ENCODE peak calls at places on chromosomes 13 and 19, in ten cellular contexts. F is RWPE1; I is pancreas; P is breast epithelium; C is CD8-positive, alpha-beta T cell; J is hepatocyte; R is lower lobe of right lung; Q is omental fat pad; H is IMR-90; M is fibroblast of the aortic adventitia. T is an unnamed sample.

GRCh38 chr13:76903544-76904162 is 17.4 kb upstream of the KCTD12 start:
- DNase-seq in F (peak), I (no peak), P (no peak), C (peak), J (peak), R (peak), Q (no peak), H (peak), M (peak), T (no peak)

GRCh38 chr19:18128805-18129204 is 24.2 kb upstream of the PIK3R2 start:
- DNase-seq in F (no peak), I (no peak), P (no peak), C (no peak), J (no peak), R (no peak), Q (no peak), H (no peak), M (no peak), T (no peak)

GRCh38 chr13:32587014-32587773 is 942 bp downstream of the PDS5B start:
- DNase-seq in F (no peak), I (peak), P (peak), C (peak), J (peak), R (peak), Q (peak), H (peak), M (peak), T (peak)

GRCh38 chr19:35851213-35852028 is 883 bp downstream of the NPHS1 start:
- DNase-seq in F (no peak), I (peak), P (no peak), C (peak), J (peak), R (no peak), Q (no peak), H (no peak), M (no peak), T (no peak)

GRCh38 chr13:99977912-99978780 is 3.4 kb upstream of the ZIC2 start:
- DNase-seq in F (no peak), I (no peak), P (no peak), C (no peak), J (no peak), R (no peak), Q (no peak), H (no peak), M (no peak), T (no peak)

GRCh38 chr19:5624154-5624663 is 1.3 kb downstream of the SAFB start:
- DNase-seq in F (no peak), I (peak), P (peak), C (peak), J (peak), R (peak), Q (no peak), H (peak), M (peak), T (peak)

GRCh38 chr19:36771275-36772231 is 1.1 kb downstream of the ZNF850 start:
- DNase-seq in F (peak), I (peak), P (peak), C (no peak), J (peak), R (peak), Q (peak), H (peak), M (peak), T (no peak)

GRCh38 chr13:46983881-46984280 is 87.0 kb upstream of the HTR2A start:
- DNase-seq in F (peak), I (no peak), P (no peak), C (no peak), J (peak), R (no peak), Q (no peak), H (peak), M (peak), T (no peak)

GRCh38 chr13:42883771-42884170 is 102.4 kb downstream of the FAM216B start:
- DNase-seq in F (no peak), I (no peak), P (no peak), C (no peak), J (peak), R (no peak), Q (no peak), H (peak), M (peak), T (no peak)

GRCh38 chr13:42218576-42218975 is 53.4 kb upstream of the AKAP11 start:
- DNase-seq in F (no peak), I (no peak), P (no peak), C (no peak), J (no peak), R (no peak), Q (no peak), H (no peak), M (peak), T (no peak)

GRCh38 chr13:65977525-65977924 is 1252.6 kb downstream of the PCDH9 start:
- DNase-seq in F (no peak), I (no peak), P (no peak), C (no peak), J (no peak), R (no peak), Q (no peak), H (no peak), M (no peak), T (no peak)

GRCh38 chr13:95307507-95307906 is 6.3 kb upstream of the ABCC4 start:
- DNase-seq in F (no peak), I (no peak), P (no peak), C (no peak), J (no peak), R (no peak), Q (no peak), H (no peak), M (no peak), T (no peak)

GRCh38 chr13:113920173-113920572 is 53.7 kb downstream of the C13orf46 start:
- DNase-seq in F (no peak), I (no peak), P (peak), C (no peak), J (no peak), R (no peak), Q (no peak), H (no peak), M (no peak), T (no peak)

GRCh38 chr13:113917523-113918371 is 53.9 kb upstream of the GAS6 start:
- DNase-seq in F (no peak), I (no peak), P (peak), C (no peak), J (no peak), R (no peak), Q (peak), H (no peak), M (no peak), T (no peak)

GRCh38 chr13:113919761-113920160 is 54.1 kb downstream of the C13orf46 start:
- DNase-seq in F (no peak), I (no peak), P (no peak), C (no peak), J (no peak), R (no peak), Q (no peak), H (no peak), M (no peak), T (no peak)

GRCh38 chr13:113918580-113918979 is 54.7 kb upstream of the GAS6 start:
- DNase-seq in F (no peak), I (no peak), P (peak), C (no peak), J (no peak), R (no peak), Q (peak), H (no peak), M (no peak), T (no peak)

DNA sequence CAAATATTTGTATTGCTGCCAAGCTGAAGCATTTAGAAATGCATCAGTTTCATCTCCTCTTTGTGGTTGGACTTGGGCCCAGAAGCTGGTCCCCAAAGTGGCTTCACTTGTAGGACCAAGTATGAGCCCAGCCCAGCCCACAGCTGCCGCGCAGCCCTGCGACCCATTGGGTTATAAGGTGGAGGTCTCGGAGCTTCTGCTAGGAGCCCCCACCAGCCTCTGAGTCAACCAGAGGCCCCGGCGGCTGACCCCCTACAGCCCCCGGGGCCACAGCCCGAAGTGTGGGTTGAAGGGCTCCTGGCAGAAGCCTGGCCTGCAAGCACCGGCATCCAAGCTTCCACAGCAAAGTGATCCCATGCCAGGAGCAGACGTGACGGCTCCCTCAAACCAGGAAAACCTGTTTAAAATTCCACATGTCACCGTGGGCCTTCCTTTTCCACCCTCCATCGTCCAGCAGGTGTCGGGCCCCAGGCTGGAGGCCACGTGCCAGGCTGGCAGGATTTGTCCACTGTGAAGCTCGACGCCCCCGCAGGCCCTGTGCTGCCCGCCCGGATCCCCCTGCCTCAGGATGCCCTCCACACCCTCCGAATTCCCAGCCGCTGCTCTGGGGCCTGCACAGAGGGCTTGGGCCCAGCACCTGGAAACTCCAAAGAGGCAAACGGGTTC is 54.8 kb downstream of the C13orf46 start:
- DNase-seq in F (no peak), I (no peak), P (peak), C (no peak), J (no peak), R (no peak), Q (no peak), H (no peak), M (no peak), T (no peak)
- TF ChIP-seq CTCF in F (no peak), I (no peak), P (no peak), C (no peak), J (no peak), R (no peak), Q (no peak), H (no peak), M (no peak), T (no peak)

GRCh38 chr19:663682-664117 is 686 bp upstream of the RNF126 start:
- DNase-seq in F (no peak), I (no peak), P (no peak), C (no peak), J (no peak), R (no peak), Q (no peak), H (no peak), M (no peak), T (no peak)
- TF ChIP-seq CTCF in F (no peak), I (no peak), P (no peak), C (no peak), J (no peak), R (no peak), Q (no peak), H (no peak), M (no peak), T (no peak)

GRCh38 chr19:43425567-43426392 is 11.1 kb downstream of the TEX101 start:
- DNase-seq in F (no peak), I (no peak), P (peak), C (no peak), J (peak), R (no peak), Q (no peak), H (peak), M (peak), T (no peak)
- TF ChIP-seq CTCF in F (peak), I (no peak), P (no peak), C (peak), J (peak), R (peak), Q (no peak), H (peak), M (peak), T (peak)

GRCh38 chr13:23087884-23088283 is 92.9 kb upstream of the SGCG start:
- DNase-seq in F (peak), I (no peak), P (no peak), C (no peak), J (peak), R (no peak), Q (no peak), H (peak), M (peak), T (no peak)
- TF ChIP-seq CTCF in F (peak), I (no peak), P (no peak), C (no peak), J (peak), R (peak), Q (no peak), H (peak), M (peak), T (peak)

T was measured in upper lobe of right lung.